ENCODE peak calls at places on chromosomes 4 and X, in four cellular contexts. W, M, A and G are unnamed samples.

GRCh38 chr4:150139297-150139696 is 61.1 kb downstream of the DCLK2 start:
- DNase-seq in W (no peak), M (no peak), A (no peak), G (no peak)

GRCh38 chrX:2690856-2691542 is at the start of gene CD99:
- DNase-seq in W (peak), M (peak), A (peak), G (peak)

GRCh38 chr4:77665381-77666069 is 59.9 kb downstream of the CXCL13 start:
- DNase-seq in W (no peak), M (no peak), A (no peak), G (no peak)

GRCh38 chr4:153113061-153113837 is 91.0 kb upstream of the TRIM2 start:
- DNase-seq in W (no peak), M (no peak), A (peak), G (no peak)

GRCh38 chr4:122480023-122480422 is 23.5 kb upstream of the IL2 start:
- DNase-seq in W (peak), M (no peak), A (peak), G (no peak)

GRCh38 chrX:128216364-128216763 is 164.2 kb upstream of the ACTRT1 start:
- DNase-seq in W (no peak), M (no peak), A (no peak), G (no peak)

GRCh38 chr4:64000241-64000640 is 409.0 kb downstream of the TECRL start:
- DNase-seq in W (no peak), M (no peak), A (no peak), G (no peak)

GRCh38 chrX:19334945-19335626 is 8.6 kb upstream of the PDHA1 start:
- DNase-seq in W (peak), M (peak), A (peak), G (no peak)

GRCh38 chrX:107825698-107826285 is at the start of gene MID2:
- DNase-seq in W (no peak), M (no peak), A (no peak), G (no peak)

GRCh38 chr4:6342530-6343293 is 73.1 kb downstream of the WFS1 start:
- DNase-seq in W (no peak), M (no peak), A (peak), G (no peak)

GRCh38 chrX:39764441-39764914 is 333.3 kb downstream of the BCOR start:
- DNase-seq in W (no peak), M (no peak), A (peak), G (no peak)

GRCh38 chrX:8988456-8988855 is 45.5 kb downstream of the FAM9B start:
- DNase-seq in W (no peak), M (no peak), A (peak), G (no peak)

GRCh38 chr4:187357045-187357643 is 633.5 kb upstream of the FAT1 start:
- DNase-seq in W (no peak), M (no peak), A (no peak), G (no peak)

GRCh38 chrX:123088331-123088730 is 95.7 kb upstream of the GRIA3 start:
- DNase-seq in W (no peak), M (no peak), A (no peak), G (no peak)

GRCh38 chr4:188780028-188780427 is 640.8 kb downstream of the TRIML1 start:
- DNase-seq in W (no peak), M (no peak), A (no peak), G (no peak)

GRCh38 chrX:46376246-46376885 is 168.9 kb downstream of the ZNF674 start:
- DNase-seq in W (peak), M (no peak), A (peak), G (no peak)

GRCh38 chr4:26410385-26411293 is 79.6 kb downstream of the CCKAR start:
- DNase-seq in W (peak), M (peak), A (peak), G (no peak)

GRCh38 chr4:78551420-78552351 is at the start of gene ANXA3:
- DNase-seq in W (peak), M (no peak), A (no peak), G (no peak)

GRCh38 chrX:120358687-120359086 is 3.2 kb upstream of the ATP1B4 start:
- DNase-seq in W (no peak), M (no peak), A (no peak), G (no peak)

GRCh38 chrX:19874391-19875050 is 12.9 kb downstream of the SH3KBP1 start:
- DNase-seq in W (no peak), M (no peak), A (no peak), G (no peak)

GRCh38 chr4:5127556-5127955 is 76.3 kb downstream of the STK32B start:
- DNase-seq in W (no peak), M (no peak), A (peak), G (no peak)

GRCh38 chr4:170003071-170004070 is 22.8 kb downstream of the MFAP3L start:
- DNase-seq in W (no peak), M (no peak), A (no peak), G (no peak)

GRCh38 chr4:40201898-40202297 is 5.1 kb downstream of the RHOH start:
- DNase-seq in W (no peak), M (no peak), A (no peak), G (no peak)

GRCh38 chr4:40199179-40199670 is 2.4 kb downstream of the RHOH start:
- DNase-seq in W (peak), M (no peak), A (no peak), G (no peak)

GRCh38 chr4:40200881-40201797 is 4.3 kb downstream of the RHOH start:
- DNase-seq in W (peak), M (no peak), A (peak), G (no peak)

GRCh38 chr4:40197879-40198689 is 1.3 kb downstream of the RHOH start:
- DNase-seq in W (peak), M (no peak), A (no peak), G (no peak)

GRCh38 chr4:40199999-40200880 is 3.4 kb downstream of the RHOH start:
- DNase-seq in W (peak), M (peak), A (peak), G (no peak)
- TF ChIP-seq POLR2A in W (no peak), M (peak), A (no peak), G (no peak)

DNA sequence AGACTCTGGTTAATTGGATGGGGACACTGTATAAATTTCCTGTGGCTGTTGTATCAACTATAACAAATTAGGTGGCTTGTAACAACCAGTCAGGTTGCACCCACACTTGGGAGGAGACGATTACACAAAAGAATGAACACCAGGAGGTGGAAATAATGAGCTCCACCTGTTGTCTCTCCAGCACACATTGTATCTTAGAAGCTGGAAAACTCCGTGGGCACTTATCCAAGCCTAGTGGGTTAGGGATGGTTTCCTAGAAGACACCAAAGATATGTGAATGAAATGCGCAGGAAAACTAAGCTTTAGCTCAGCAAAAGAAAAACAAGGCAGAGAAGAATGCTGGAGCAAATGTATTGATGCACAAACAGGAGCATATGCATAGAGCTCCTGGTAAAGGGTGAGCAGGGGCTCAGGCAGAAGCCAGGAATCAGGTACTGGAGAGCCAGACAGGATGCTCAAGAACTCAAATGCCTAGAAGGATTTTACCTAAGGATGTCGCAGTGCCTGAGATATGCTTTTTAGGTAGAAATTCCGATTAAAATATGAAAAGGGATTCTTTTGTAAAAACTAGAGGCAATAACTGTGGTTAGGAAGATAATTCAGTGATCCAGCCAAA is 111.7 kb downstream of the GALNTL6 start:
- DNase-seq in W (no peak), M (no peak), A (no peak), G (no peak)
- H2AFZ ChIP-seq in W (no peak), M (no peak), A (no peak), G (no peak)

DNA sequence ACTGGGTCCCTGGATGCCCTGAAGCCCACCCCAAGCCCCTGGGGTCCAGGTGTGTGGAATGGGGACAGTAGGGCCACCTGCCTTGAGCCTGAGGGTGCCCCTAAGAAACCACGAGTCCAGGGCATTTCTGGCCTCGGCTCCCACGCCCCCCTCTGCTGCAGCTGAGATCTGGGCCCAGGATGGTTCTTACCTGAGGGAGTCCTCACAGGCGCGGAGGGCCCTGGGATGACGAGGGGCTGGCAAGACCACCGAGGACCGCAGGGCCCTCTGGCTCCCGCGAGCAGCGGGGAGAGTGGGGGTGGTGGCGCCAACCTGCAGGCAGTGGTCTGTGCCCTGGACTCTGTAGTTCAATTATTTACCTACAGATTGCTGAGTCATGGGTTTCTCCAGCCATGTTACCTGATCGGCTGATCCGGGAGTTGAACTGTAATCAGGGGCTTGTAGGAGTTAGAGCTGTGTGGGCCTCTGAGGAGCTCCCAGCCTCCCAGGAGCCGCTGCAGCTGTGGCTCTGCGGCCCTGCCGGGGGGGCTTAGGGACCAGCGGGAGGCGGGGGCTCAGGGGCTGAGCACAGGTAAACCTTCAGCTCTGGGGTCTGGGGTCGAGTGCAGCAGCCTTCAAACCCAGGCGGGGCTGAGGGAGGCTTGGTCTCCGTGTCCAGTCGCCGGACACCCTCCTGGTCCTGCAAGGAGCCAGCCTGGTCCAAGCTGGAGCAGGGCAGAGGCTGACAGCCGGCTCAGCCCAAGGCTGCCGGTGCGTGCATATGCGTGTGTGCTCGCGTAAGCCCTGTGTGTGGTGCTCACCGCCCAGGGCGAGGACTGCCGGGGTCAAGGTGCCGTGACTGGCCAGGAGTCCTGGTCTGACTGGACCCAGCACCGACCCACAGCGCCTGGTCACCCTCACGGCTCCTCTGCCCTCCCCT is at the start of gene SLC26A1:
- DNase-seq in W (peak), M (no peak), A (no peak), G (no peak)
- TF ChIP-seq CHD1 in W (peak), M (no peak), A (no peak), G (no peak)

GRCh38 chrX:54639346-54640102 is 109.5 kb downstream of the GNL3L start:
- DNase-seq in W (peak), M (peak), A (peak), G (peak)
- TF ChIP-seq POLR2A in W (peak), M (peak), A (peak), G (peak)

GRCh38 chr4:72118017-72118416 is 86.2 kb downstream of the NPFFR2 start:
- DNase-seq in W (no peak), M (no peak), A (no peak), G (no peak)

DNA sequence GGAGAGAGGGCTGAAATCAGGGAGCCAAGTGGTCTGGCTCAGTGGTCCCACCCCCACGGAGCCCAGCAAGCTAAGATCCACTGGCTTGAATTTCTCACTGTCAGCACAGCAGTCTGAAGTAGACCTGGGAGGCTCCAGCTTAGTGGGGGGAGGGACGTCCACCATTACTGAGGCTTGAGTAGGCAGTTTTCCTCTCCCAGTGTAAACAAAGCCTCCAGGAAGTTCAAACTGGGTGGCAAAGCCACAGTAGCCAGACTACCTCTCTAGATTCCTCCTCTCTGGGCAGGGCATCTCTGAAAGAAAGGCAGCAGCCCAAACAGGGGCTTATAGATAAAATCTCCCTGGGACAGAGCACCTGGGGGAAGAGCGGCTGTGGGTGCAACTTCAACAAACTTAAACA is 88.1 kb downstream of the NPFFR2 start:
- DNase-seq in W (no peak), M (no peak), A (no peak), G (no peak)
- H2AFZ ChIP-seq in W (no peak), M (no peak), A (peak), G (no peak)

DNA sequence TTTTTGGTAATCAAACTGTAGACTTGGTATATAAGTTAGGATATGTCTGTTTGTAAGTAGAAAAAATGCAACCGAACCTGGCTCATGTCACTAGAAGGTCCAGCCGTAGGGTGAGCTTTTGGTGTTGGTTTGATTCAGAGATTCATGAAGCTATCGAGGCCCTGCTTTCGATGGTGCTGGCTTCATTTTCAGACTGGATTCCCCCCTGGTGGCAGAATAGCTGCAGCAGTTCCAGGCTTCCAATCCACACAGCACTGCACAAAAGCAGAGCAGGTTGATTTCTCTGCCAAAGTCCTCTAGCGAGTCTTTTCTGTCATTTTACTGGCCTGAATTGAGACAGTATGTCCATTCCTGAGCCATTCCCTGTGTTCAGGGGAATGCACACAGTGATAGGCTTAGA is 33.1 kb downstream of the PDK3 start:
- DNase-seq in W (peak), M (no peak), A (no peak), G (no peak)
- TF ChIP-seq CHD1 in W (no peak), M (no peak), A (no peak), G (no peak)

GRCh38 chr4:72305620-72306019 is 263.4 kb downstream of the ADAMTS3 start:
- DNase-seq in W (no peak), M (no peak), A (no peak), G (no peak)

GRCh38 chr4:72305080-72305479 is 263.9 kb downstream of the ADAMTS3 start:
- DNase-seq in W (no peak), M (no peak), A (no peak), G (no peak)

GRCh38 chr4:72301759-72302158 is 267.3 kb downstream of the ADAMTS3 start:
- DNase-seq in W (no peak), M (no peak), A (no peak), G (no peak)

GRCh38 chr4:72300126-72300525 is 268.3 kb downstream of the NPFFR2 start:
- DNase-seq in W (no peak), M (no peak), A (no peak), G (no peak)

DNA sequence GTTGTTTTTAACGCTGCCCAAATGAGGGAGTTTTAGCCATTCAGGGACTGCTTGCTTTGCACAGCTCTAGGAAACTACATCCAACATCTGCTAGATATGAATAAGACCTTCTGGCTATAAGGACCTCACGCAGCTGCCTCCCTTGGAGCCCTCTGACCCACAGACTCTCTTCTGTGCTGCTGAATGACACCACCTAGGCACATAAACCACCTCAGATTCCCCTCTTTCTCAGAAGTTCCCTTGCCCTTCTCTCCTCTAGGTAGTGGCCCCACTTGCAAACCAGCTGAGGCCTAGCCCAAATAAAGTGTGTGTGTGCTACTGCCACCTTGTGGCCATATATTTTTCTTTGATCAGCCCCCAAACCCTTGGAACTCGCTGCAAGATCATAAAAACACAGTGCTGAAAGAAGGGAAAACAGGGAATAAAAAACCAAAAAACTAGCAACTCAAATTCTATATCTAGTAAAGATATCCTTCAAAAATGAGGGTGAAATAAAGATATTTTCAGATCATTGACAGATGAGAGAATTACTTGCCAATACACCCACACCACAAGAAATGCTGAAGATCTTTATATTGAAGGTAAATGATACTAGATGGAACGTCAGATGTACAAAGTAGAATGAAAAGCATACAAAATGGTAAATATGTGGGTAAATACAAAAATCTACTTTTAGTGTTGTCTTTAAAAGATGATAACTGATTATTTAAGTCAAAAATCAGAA is 265.9 kb downstream of the ADAMTS3 start:
- DNase-seq in W (peak), M (no peak), A (peak), G (no peak)
- TF ChIP-seq POLR2A in W (no peak), M (no peak), A (no peak), G (no peak)

DNA sequence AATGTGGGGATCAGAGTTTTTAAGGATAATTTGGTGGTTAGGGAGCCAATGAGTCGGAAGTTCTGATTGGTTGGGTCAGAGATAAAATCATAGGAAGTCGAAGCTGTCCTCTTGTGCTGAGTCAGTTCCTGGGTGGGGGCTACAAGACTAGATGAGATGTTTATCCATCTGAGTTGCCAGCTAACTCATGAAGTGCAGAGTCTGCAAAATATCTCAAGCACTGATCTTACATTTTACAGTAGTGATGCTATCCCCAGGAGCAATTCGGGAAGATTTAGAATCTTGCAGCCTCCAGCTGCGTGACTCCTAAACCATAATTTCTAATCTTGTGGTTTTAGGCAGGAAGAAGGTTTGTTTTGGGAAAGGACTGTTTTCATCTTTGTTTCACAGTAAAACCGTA is 565.8 kb upstream of the SPANXN1 start:
- DNase-seq in W (no peak), M (no peak), A (no peak), G (no peak)
- H2AFZ ChIP-seq in W (no peak), M (no peak), A (no peak), G (no peak)

GRCh38 chr4:173446416-173446815 is 47.5 kb upstream of the SCRG1 start:
- DNase-seq in W (no peak), M (no peak), A (no peak), G (no peak)

GRCh38 chr4:173436866-173437265 is 38.0 kb upstream of the SCRG1 start:
- DNase-seq in W (no peak), M (no peak), A (no peak), G (no peak)

GRCh38 chr4:173443121-173443520 is 44.2 kb upstream of the SCRG1 start:
- DNase-seq in W (no peak), M (no peak), A (no peak), G (no peak)

GRCh38 chr4:173440888-173441287 is 42.0 kb upstream of the SCRG1 start:
- DNase-seq in W (no peak), M (no peak), A (no peak), G (no peak)

GRCh38 chr4:173442223-173442932 is 43.5 kb upstream of the SCRG1 start:
- DNase-seq in W (peak), M (no peak), A (no peak), G (no peak)
- TF ChIP-seq CHD1 in W (no peak), M (no peak), A (no peak), G (no peak)